ENCODE peak calls at places on chromosomes 12 and 14, in nine cellular contexts. W is suprapubic skin, Y is HepG2, Z is stomach, T is breast epithelium, H is HCT116, L is K562, E is GM12878, C is prostate gland. I is an unnamed sample.

GRCh38 chr14:94483729-94484275 is 7.8 kb upstream of the SERPINA9 start:
- DNase-seq in W (no peak), Y (no peak), Z (no peak), T (no peak), H (no peak), L (no peak), E (no peak), C (no peak), I (no peak)

GRCh38 chr14:28758253-28758915 is 8.2 kb upstream of the FOXG1 start:
- DNase-seq in W (no peak), Y (no peak), Z (no peak), T (no peak), H (no peak), L (no peak), E (no peak), C (no peak), I (no peak)

GRCh38 chr12:129966086-129966640 is 62.3 kb upstream of the TMEM132D start:
- DNase-seq in W (no peak), Y (no peak), Z (no peak), T (no peak), H (no peak), L (no peak), E (no peak), C (no peak), I (no peak)

GRCh38 chr14:93943930-93944329 is 16.8 kb downstream of the FAM181A start:
- DNase-seq in W (no peak), Y (no peak), Z (no peak), T (no peak), H (no peak), L (no peak), E (no peak), C (no peak), I (no peak)

GRCh38 chr14:99133563-99134332 is 138.2 kb downstream of the BCL11B start:
- DNase-seq in W (no peak), Y (no peak), Z (peak; percentile 13), T (peak; percentile 17), H (no peak), L (no peak), E (no peak), C (peak; percentile 49), I (no peak)

GRCh38 chr14:100889641-100890040 is 13.9 kb downstream of the RTL1 start:
- DNase-seq in W (peak; percentile 26), Y (no peak), Z (peak; percentile 8), T (no peak), H (no peak), L (no peak), E (no peak), C (no peak), I (no peak)

GRCh38 chr12:46627686-46628085 is 198.1 kb downstream of the SLC38A4 start:
- DNase-seq in W (no peak), Y (no peak), Z (no peak), T (no peak), H (no peak), L (no peak), E (no peak), C (no peak), I (no peak)

GRCh38 chr14:77583657-77584056 is 32.8 kb downstream of the SPTLC2 start:
- DNase-seq in W (no peak), Y (no peak), Z (no peak), T (no peak), H (no peak), L (no peak), E (no peak), C (no peak), I (no peak)

GRCh38 chr14:75335588-75335987 is 57.0 kb downstream of the FOS start:
- DNase-seq in W (no peak), Y (no peak), Z (no peak), T (peak; percentile 81), H (no peak), L (no peak), E (peak; percentile 45), C (no peak), I (no peak)

GRCh38 chr14:100067971-100068959 is 3.0 kb downstream of the EVL start:
- DNase-seq in W (peak; percentile 74), Y (no peak), Z (peak; percentile 67), T (peak; percentile 33), H (peak; percentile 21), L (peak; percentile 72), E (peak; percentile 89), C (no peak), I (no peak)

GRCh38 chr14:70268760-70269159 is 80.0 kb upstream of the SLC8A3 start:
- DNase-seq in W (no peak), Y (no peak), Z (no peak), T (no peak), H (no peak), L (no peak), E (no peak), C (no peak), I (no peak)

GRCh38 chr14:103288076-103288766 is 45.8 kb upstream of the EIF5 start:
- DNase-seq in W (no peak), Y (no peak), Z (no peak), T (no peak), H (no peak), L (no peak), E (no peak), C (no peak), I (no peak)

DNA sequence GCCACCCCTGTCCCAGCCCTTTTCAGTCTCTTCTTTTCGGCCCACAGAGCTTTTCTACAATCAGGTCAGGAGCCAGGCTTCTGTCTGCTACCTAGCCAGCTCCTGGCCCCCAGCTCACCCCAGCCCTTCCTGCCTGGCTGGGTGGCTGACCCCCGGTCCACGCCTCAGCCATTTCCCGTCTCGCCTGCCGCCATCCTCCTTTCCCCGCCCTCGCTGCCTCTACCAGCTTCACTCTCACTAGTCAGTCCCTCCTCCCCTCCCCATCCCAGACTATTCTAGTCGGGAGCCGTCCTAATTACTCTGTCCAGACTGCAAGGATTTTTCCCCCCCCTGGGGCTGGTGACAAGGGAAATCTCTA is 876 bp downstream of the DHH start:
- DNase-seq in W (no peak), Y (no peak), Z (no peak), T (no peak), H (no peak), L (no peak), E (no peak), C (no peak), I (no peak)
- TF ChIP-seq POLR2AphosphoS5 in W (no peak), Y (no peak), Z (no peak), T (no peak), H (no peak), L (no peak), E (no peak), C (no peak), I (no peak)

GRCh38 chr12:54068423-54069070 is 14.9 kb downstream of the HOXC4 start:
- DNase-seq in W (no peak), Y (no peak), Z (no peak), T (no peak), H (no peak), L (no peak), E (no peak), C (no peak), I (no peak)

GRCh38 chr12:54075974-54076373 is 22.3 kb downstream of the HOXC4 start:
- DNase-seq in W (no peak), Y (no peak), Z (no peak), T (no peak), H (no peak), L (no peak), E (no peak), C (no peak), I (no peak)

GRCh38 chr12:54075431-54075830 is 21.8 kb downstream of the HOXC4 start:
- DNase-seq in W (no peak), Y (no peak), Z (no peak), T (no peak), H (no peak), L (no peak), E (no peak), C (no peak), I (no peak)

GRCh38 chr12:54071942-54072341 is 18.3 kb downstream of the HOXC4 start:
- DNase-seq in W (no peak), Y (no peak), Z (no peak), T (no peak), H (no peak), L (no peak), E (no peak), C (no peak), I (no peak)

DNA sequence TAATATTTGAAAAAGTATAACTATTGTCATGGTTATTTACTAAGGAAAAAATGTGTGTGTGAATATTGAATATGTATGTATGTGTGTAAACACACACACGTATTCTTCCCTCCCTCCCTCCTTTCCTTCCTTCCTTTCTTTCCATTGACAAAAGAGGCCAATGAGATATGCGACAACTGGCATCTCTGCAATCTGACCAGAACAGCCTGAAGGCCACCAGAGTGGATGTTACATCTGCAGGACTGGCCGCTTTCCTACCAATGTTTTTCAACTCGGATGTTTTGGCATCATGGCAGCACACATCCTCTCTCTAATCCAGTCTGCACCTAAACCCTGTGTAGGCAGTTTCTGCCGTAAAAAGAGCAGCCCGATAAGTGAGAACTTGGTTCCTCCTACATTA is 20.7 kb downstream of the HOXC4 start:
- DNase-seq in W (no peak), Y (no peak), Z (no peak), T (no peak), H (no peak), L (no peak), E (no peak), C (no peak), I (no peak)
- H3K27me3 ChIP-seq in W (no peaks in the 10 kb centered on the region), Y (peaks cover 1% of the 10 kb centered on the region), Z (no peaks in the 10 kb centered on the region), T (no peaks in the 10 kb centered on the region), H (no peaks in the 10 kb centered on the region), L (no peaks in the 10 kb centered on the region), E (no peaks in the 10 kb centered on the region), C (no peaks in the 10 kb centered on the region), I (peaks cover 14% of the 10 kb centered on the region)

GRCh38 chr12:52637299-52637698 is 14.7 kb downstream of the KRT2 start:
- DNase-seq in W (no peak), Y (no peak), Z (no peak), T (no peak), H (no peak), L (no peak), E (no peak), C (no peak), I (no peak)
- TF ChIP-seq POLR2AphosphoS5 in W (no peak), Y (no peak), Z (no peak), T (no peak), H (no peak), L (no peak), E (no peak), C (no peak), I (no peak)

GRCh38 chr14:104844306-104845032 is 20.6 kb upstream of the CEP170B start:
- DNase-seq in W (peak; percentile 60), Y (no peak), Z (no peak), T (no peak), H (no peak), L (no peak), E (no peak), C (no peak), I (no peak)

GRCh38 chr14:104843006-104843405 is 22.1 kb upstream of the CEP170B start:
- DNase-seq in W (peak; percentile 58), Y (no peak), Z (no peak), T (no peak), H (no peak), L (no peak), E (no peak), C (no peak), I (no peak)

GRCh38 chr14:104843442-104844305 is 21.4 kb upstream of the CEP170B start:
- DNase-seq in W (peak; percentile 62), Y (no peak), Z (no peak), T (no peak), H (no peak), L (no peak), E (no peak), C (no peak), I (no peak)

GRCh38 chr14:104845834-104846441 is 19.1 kb upstream of the CEP170B start:
- DNase-seq in W (peak; percentile 27), Y (peak; percentile 37), Z (no peak), T (no peak), H (no peak), L (no peak), E (no peak), C (no peak), I (no peak)

GRCh38 chr14:104845033-104845666 is 19.9 kb upstream of the CEP170B start:
- DNase-seq in W (peak; percentile 44), Y (no peak), Z (no peak), T (no peak), H (no peak), L (no peak), E (no peak), C (no peak), I (no peak)
- H3K27me3 ChIP-seq in W (peaks cover 61% of the 10 kb centered on the region), Y (no peaks in the 10 kb centered on the region), Z (peaks cover 86% of the 10 kb centered on the region), T (no peaks in the 10 kb centered on the region), H (no peaks in the 10 kb centered on the region), L (peaks cover 17% of the 10 kb centered on the region), E (peaks cover 8% of the 10 kb centered on the region), C (no peaks in the 10 kb centered on the region), I (peaks cover 36% of the 10 kb centered on the region)